ENCODE peak calls at places on chromosomes 16 and 17, in six cellular contexts. Q is epithelial cell of esophagus; J is DMS153; H is nephron progenitor cell; R is foreskin melanocyte; Y is stimulated activated CD4-positive, alpha-beta T cell treated with anti-CD3 and anti-CD28 coated beads, Interleukin-4, amount 100 ng/mL, for 48 hours. U is an unnamed sample.
A peak's percentile ranks its signal among the peaks of the same experiment; 100 is the strongest.

GRCh38 chr16:4767872-4768548 is 1.0 kb upstream of the ZNF500 start:
- DNase-seq in Q (peak; percentile 79), J (peak; percentile 21), H (no peak), R (no peak), Y (no peak), U (no peak)

GRCh38 chr17:9843152-9844010 is 17.7 kb downstream of the GLP2R start:
- DNase-seq in Q (peak; percentile 19), J (no peak), H (no peak), R (no peak), Y (no peak), U (no peak)

GRCh38 chr17:45672301-45672700 is 111.8 kb upstream of the CRHR1 start:
- DNase-seq in Q (no peak), J (peak; percentile 97), H (no peak), R (no peak), Y (no peak), U (no peak)

GRCh38 chr17:82273327-82274133 is at the start of gene CSNK1D:
- DNase-seq in Q (peak; percentile 88), J (peak; percentile 61), H (peak; percentile 97), R (peak; percentile 82), Y (peak; percentile 92), U (peak; percentile 90)

GRCh38 chr16:89574681-89575246 is 794 bp upstream of the CPNE7 start:
- DNase-seq in Q (peak; percentile 71), J (peak; percentile 12), H (peak; percentile 81), R (peak; percentile 58), Y (peak; percentile 55), U (peak; percentile 88)

GRCh38 chr17:42387663-42388380 is 420 bp downstream of the STAT3 start:
- DNase-seq in Q (peak; percentile 78), J (no peak), H (peak; percentile 56), R (no peak), Y (no peak), U (peak; percentile 70)

GRCh38 chr17:51260960-51261958 is 913 bp downstream of the UTP18 start:
- DNase-seq in Q (peak; percentile 67), J (peak; percentile 11), H (peak; percentile 86), R (peak; percentile 20), Y (peak; percentile 63), U (peak; percentile 86)

GRCh38 chr17:75755205-75755901 is 9.6 kb downstream of the GALK1 start:
- DNase-seq in Q (peak; percentile 61), J (no peak), H (no peak), R (no peak), Y (no peak), U (no peak)

GRCh38 chr17:12853921-12854320 is 64.6 kb downstream of the ARHGAP44 start:
- DNase-seq in Q (no peak), J (no peak), H (no peak), R (no peak), Y (no peak), U (peak; percentile 4)

GRCh38 chr16:14489460-14489859 is 140.6 kb downstream of the PARN start:
- DNase-seq in Q (no peak), J (no peak), H (no peak), R (peak; percentile 12), Y (no peak), U (peak; percentile 58)

GRCh38 chr17:27550974-27551505 is 79.9 kb upstream of the LGALS9 start:
- DNase-seq in Q (no peak), J (peak; percentile 36), H (no peak), R (no peak), Y (no peak), U (no peak)

GRCh38 chr17:32103476-32104113 is 38.7 kb upstream of the RHOT1 start:
- DNase-seq in Q (no peak), J (no peak), H (no peak), R (peak; percentile 28), Y (no peak), U (no peak)

GRCh38 chr17:4162366-4162765 is 19.4 kb downstream of the CYB5D2 start:
- DNase-seq in Q (no peak), J (no peak), H (no peak), R (no peak), Y (no peak), U (no peak)

GRCh38 chr17:70677783-70678647 is 508.7 kb downstream of the KCNJ2 start:
- DNase-seq in Q (no peak), J (peak; percentile 79), H (no peak), R (no peak), Y (no peak), U (peak; percentile 15)

GRCh38 chr16:30663820-30664528 is 5.7 kb downstream of the FBRS start:
- DNase-seq in Q (no peak), J (no peak), H (no peak), R (no peak), Y (no peak), U (no peak)

GRCh38 chr17:17171991-17172939 is 33.9 kb downstream of the PLD6 start:
- DNase-seq in Q (no peak), J (no peak), H (no peak), R (no peak), Y (no peak), U (peak; percentile 79)

GRCh38 chr17:62675260-62675659 is 47.8 kb downstream of the MRC2 start:
- DNase-seq in Q (no peak), J (no peak), H (no peak), R (no peak), Y (no peak), U (no peak)

GRCh38 chr17:32518856-32519768 is 32.3 kb downstream of the CDK5R1 start:
- DNase-seq in Q (peak; percentile 72), J (peak; percentile 59), H (peak; percentile 85), R (peak; percentile 69), Y (no peak), U (peak; percentile 93)

GRCh38 chr17:9241371-9241712 is 220.0 kb downstream of the NTN1 start:
- DNase-seq in Q (no peak), J (no peak), H (no peak), R (no peak), Y (no peak), U (peak; percentile 62)

GRCh38 chr16:58024673-58025350 is 742 bp upstream of the MMP15 start:
- DNase-seq in Q (no peak), J (peak; percentile 81), H (peak; percentile 38), R (no peak), Y (no peak), U (peak; percentile 85)

GRCh38 chr17:80833952-80834895 is 157.4 kb upstream of the CHMP6 start:
- DNase-seq in Q (no peak), J (no peak), H (no peak), R (no peak), Y (no peak), U (no peak)

GRCh38 chr17:55322451-55322985 is 57.8 kb downstream of the HLF start:
- DNase-seq in Q (no peak), J (no peak), H (no peak), R (no peak), Y (no peak), U (no peak)

GRCh38 chr17:50781167-50781566 is 13.8 kb upstream of the ANKRD40CL start:
- DNase-seq in Q (no peak), J (no peak), H (no peak), R (no peak), Y (no peak), U (no peak)

GRCh38 chr16:85570213-85570734 is 42.8 kb upstream of the GSE1 start:
- DNase-seq in Q (peak; percentile 41), J (no peak), H (no peak), R (no peak), Y (no peak), U (peak; percentile 37)

GRCh38 chr17:31580331-31581021 is 189.0 kb downstream of the RAB11FIP4 start:
- DNase-seq in Q (peak; percentile 81), J (no peak), H (no peak), R (peak; percentile 54), Y (no peak), U (no peak)

GRCh38 chr16:88920618-88921602 is 54.5 kb upstream of the PABPN1L start:
- DNase-seq in Q (no peak), J (peak; percentile 40), H (no peak), R (no peak), Y (no peak), U (peak; percentile 60)

GRCh38 chr16:70689970-70690905 is 4.4 kb upstream of the MTSS2 start:
- DNase-seq in Q (no peak), J (no peak), H (no peak), R (no peak), Y (no peak), U (no peak)

GRCh38 chr16:74817851-74818250 is 43.2 kb upstream of the FA2H start:
- DNase-seq in Q (no peak), J (no peak), H (no peak), R (no peak), Y (no peak), U (peak; percentile 26)

GRCh38 chr17:4485676-4486646 is 12.7 kb upstream of the SPNS2 start:
- DNase-seq in Q (peak; percentile 21), J (no peak), H (no peak), R (no peak), Y (peak; percentile 37), U (no peak)

GRCh38 chr17:35898283-35899070 is 18.3 kb upstream of the CCL5 start:
- DNase-seq in Q (peak; percentile 18), J (peak; percentile 41), H (no peak), R (no peak), Y (no peak), U (no peak)

GRCh38 chr16:87201777-87202176 is 115.4 kb downstream of the C16orf95 start:
- DNase-seq in Q (no peak), J (no peak), H (no peak), R (no peak), Y (no peak), U (no peak)

GRCh38 chr17:2337811-2338657 is 733 bp downstream of the SGSM2 start:
- DNase-seq in Q (peak; percentile 65), J (no peak), H (peak; percentile 73), R (no peak), Y (peak; percentile 37), U (peak; percentile 47)

GRCh38 chr17:20156196-20157077 is 147.3 kb downstream of the SPECC1 start:
- DNase-seq in Q (peak; percentile 90), J (no peak), H (peak; percentile 67), R (no peak), Y (peak; percentile 9), U (no peak)

GRCh38 chr16:52629296-52629695 is 82.4 kb upstream of the TOX3 start:
- DNase-seq in Q (peak; percentile 65), J (no peak), H (no peak), R (no peak), Y (no peak), U (no peak)

GRCh38 chr16:535446-536405 is 8.2 kb downstream of the CAPN15 start:
- DNase-seq in Q (peak; percentile 83), J (no peak), H (no peak), R (no peak), Y (no peak), U (no peak)

U was measured in ELF-1.